ENCODE peak calls at places on chromosomes 12 and 14, in five cellular contexts. N is keratinocyte, T is PC-3, C is fibroblast of lung, V is hepatocyte. M is an unnamed sample.

GRCh38 chr12:96321941-96322340 is 78.3 kb downstream of the CDK17 start:
- DNase-seq in N (no peak), T (no peak), C (no peak), V (no peak), M (no peak)

GRCh38 chr14:96117101-96117897 is 78.1 kb downstream of the C14orf132 start:
- DNase-seq in N (no peak), T (peak), C (no peak), V (peak), M (no peak)

GRCh38 chr12:103278329-103278728 is 217.4 kb downstream of the C12orf42 start:
- DNase-seq in N (no peak), T (no peak), C (no peak), V (no peak), M (no peak)

GRCh38 chr12:26119391-26119981 is 5.4 kb downstream of the BHLHE41 start:
- DNase-seq in N (no peak), T (peak), C (peak), V (peak), M (no peak)

GRCh38 chr12:15005064-15005463 is 32.2 kb downstream of the PDE6H start:
- DNase-seq in N (no peak), T (no peak), C (no peak), V (no peak), M (no peak)

GRCh38 chr14:105314287-105315185 is at the start of gene PACS2:
- DNase-seq in N (no peak), T (peak), C (peak), V (peak), M (peak)

GRCh38 chr12:72084061-72084460 is 145.4 kb downstream of the TPH2 start:
- DNase-seq in N (no peak), T (no peak), C (no peak), V (no peak), M (no peak)

GRCh38 chr12:100717733-100718067 is 76.9 kb upstream of the ANO4 start:
- DNase-seq in N (no peak), T (no peak), C (peak), V (no peak), M (no peak)

GRCh38 chr12:41234672-41235071 is 46.6 kb downstream of the PDZRN4 start:
- DNase-seq in N (no peak), T (no peak), C (no peak), V (no peak), M (no peak)

GRCh38 chr12:45050331-45050750 is 558 bp downstream of the DBX2 start:
- DNase-seq in N (no peak), T (no peak), C (no peak), V (no peak), M (no peak)

GRCh38 chr12:131098178-131098981 is 144.7 kb downstream of the ADGRD1 start:
- DNase-seq in N (no peak), T (no peak), C (no peak), V (no peak), M (no peak)

GRCh38 chr14:74936151-74936550 is 13.1 kb upstream of the RPS6KL1 start:
- DNase-seq in N (no peak), T (no peak), C (no peak), V (no peak), M (no peak)

GRCh38 chr12:2540535-2540941 is 254.2 kb upstream of the FKBP4 start:
- DNase-seq in N (no peak), T (no peak), C (no peak), V (peak), M (no peak)

GRCh38 chr14:63388766-63389431 is 70.2 kb upstream of the GPHB5 start:
- DNase-seq in N (no peak), T (peak), C (peak), V (peak), M (peak)

GRCh38 chr12:95473440-95473946 is 459 bp upstream of the METAP2 start:
- DNase-seq in N (no peak), T (peak), C (peak), V (peak), M (peak)

GRCh38 chr12:53065975-53066593 is 13.1 kb downstream of the SPRYD3 start:
- DNase-seq in N (no peak), T (peak), C (peak), V (peak), M (peak)

GRCh38 chr14:77098470-77099353 is 654 bp downstream of the CIPC start:
- DNase-seq in N (no peak), T (peak), C (no peak), V (peak), M (peak)

GRCh38 chr12:18837025-18837424 is 99.1 kb downstream of the CAPZA3 start:
- DNase-seq in N (no peak), T (no peak), C (peak), V (no peak), M (no peak)

GRCh38 chr14:24443053-24443683 is 592 bp upstream of the SDR39U1 start:
- DNase-seq in N (no peak), T (no peak), C (peak), V (no peak), M (no peak)

GRCh38 chr14:23358553-23359166 is 6.0 kb upstream of the SLC22A17 start:
- DNase-seq in N (no peak), T (no peak), C (no peak), V (no peak), M (no peak)

GRCh38 chr14:90107789-90108188 is 46.0 kb downstream of the KCNK13 start:
- DNase-seq in N (no peak), T (no peak), C (no peak), V (no peak), M (no peak)

GRCh38 chr14:73713804-73714655 is at the start of gene PNMA1:
- DNase-seq in N (no peak), T (peak), C (peak), V (peak), M (peak)

GRCh38 chr14:57486767-57487379 is 6.8 kb downstream of the CCDC198 start:
- DNase-seq in N (no peak), T (peak), C (peak), V (peak), M (peak)
- TF ChIP-seq CTCF in N (peak), T (peak), C (peak), V (peak), M (peak)

GRCh38 chr14:60756847-60757246 is 22.3 kb downstream of the MNAT1 start:
- DNase-seq in N (no peak), T (peak), C (peak), V (no peak), M (no peak)

GRCh38 chr14:60757617-60758016 is 23.1 kb downstream of the MNAT1 start:
- DNase-seq in N (peak), T (peak), C (peak), V (no peak), M (peak)

GRCh38 chr14:60758875-60759274 is 24.3 kb downstream of the MNAT1 start:
- DNase-seq in N (no peak), T (no peak), C (peak), V (no peak), M (no peak)

GRCh38 chr14:60760648-60761364 is 26.2 kb downstream of the MNAT1 start:
- DNase-seq in N (peak), T (peak), C (no peak), V (peak), M (peak)

DNA sequence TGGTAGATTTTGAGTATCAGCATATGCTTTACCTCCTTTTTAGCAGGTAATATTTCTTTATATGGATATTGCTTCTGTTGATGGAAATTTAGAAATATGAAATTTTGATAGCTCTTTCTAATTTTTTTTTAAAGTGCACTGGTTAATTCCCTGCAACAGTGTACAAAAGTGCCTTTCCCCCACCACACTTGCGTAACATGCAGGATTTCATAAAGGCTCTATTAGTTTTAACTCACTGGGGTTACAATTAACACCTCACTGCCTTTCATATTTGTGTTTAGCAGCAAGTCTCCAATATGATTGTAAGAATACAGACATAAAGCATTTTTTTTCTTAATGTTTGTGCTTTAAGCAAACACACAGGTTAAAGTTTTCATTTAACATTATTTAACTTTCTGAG is 25.6 kb downstream of the MNAT1 start:
- DNase-seq in N (no peak), T (no peak), C (no peak), V (no peak), M (no peak)
- H3K27ac ChIP-seq in N (peak), T (peak), C (no peak), V (peak), M (no peak)

GRCh38 chr14:53336729-53337128 is 183.6 kb upstream of the DDHD1 start:
- DNase-seq in N (no peak), T (no peak), C (no peak), V (no peak), M (no peak)
- TF ChIP-seq CTCF in N (no peak), T (no peak), C (no peak), V (no peak), M (no peak)

GRCh38 chr12:113249546-113249945 is 28.3 kb downstream of the TPCN1 start:
- DNase-seq in N (no peak), T (no peak), C (no peak), V (no peak), M (no peak)

GRCh38 chr12:113247123-113248045 is 26.1 kb downstream of the TPCN1 start:
- DNase-seq in N (no peak), T (peak), C (peak), V (peak), M (peak)

GRCh38 chr12:113250045-113250444 is 28.8 kb downstream of the TPCN1 start:
- DNase-seq in N (no peak), T (no peak), C (no peak), V (no peak), M (no peak)

GRCh38 chr12:113248046-113248825 is 27.0 kb downstream of the TPCN1 start:
- DNase-seq in N (no peak), T (no peak), C (no peak), V (no peak), M (no peak)

DNA sequence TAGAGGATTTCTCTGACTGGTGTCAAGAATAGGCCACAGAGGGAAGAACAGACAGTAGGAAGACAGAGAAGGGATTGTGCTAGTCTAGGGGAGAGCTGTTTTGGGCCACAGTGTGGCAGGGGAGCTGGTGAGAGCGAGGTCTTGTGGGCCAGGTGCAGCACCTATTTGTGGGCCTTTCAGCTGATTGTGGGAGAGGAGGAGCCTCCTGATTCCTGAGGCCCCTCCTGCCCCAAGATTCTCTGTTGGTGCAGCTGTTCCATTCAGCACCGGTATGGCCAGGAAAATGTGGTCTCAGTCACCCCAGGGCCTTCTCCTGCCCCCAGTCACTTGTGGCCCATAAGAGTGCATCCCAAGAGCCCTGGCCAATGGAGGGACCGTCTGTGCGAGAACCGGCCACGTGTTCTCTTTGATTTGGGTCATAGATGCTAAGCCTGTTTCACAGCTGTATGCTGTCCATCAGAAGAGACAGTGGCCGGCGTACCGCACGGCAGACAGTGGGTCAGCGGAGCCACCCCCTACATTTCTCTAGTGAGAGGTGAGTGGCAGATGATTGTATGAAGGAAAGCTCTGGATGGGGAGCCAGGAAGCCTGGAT is 27.7 kb downstream of the TPCN1 start:
- DNase-seq in N (no peak), T (no peak), C (no peak), V (no peak), M (no peak)
- H3K27ac ChIP-seq in N (no peak), T (no peak), C (no peak), V (peak), M (peak)

DNA sequence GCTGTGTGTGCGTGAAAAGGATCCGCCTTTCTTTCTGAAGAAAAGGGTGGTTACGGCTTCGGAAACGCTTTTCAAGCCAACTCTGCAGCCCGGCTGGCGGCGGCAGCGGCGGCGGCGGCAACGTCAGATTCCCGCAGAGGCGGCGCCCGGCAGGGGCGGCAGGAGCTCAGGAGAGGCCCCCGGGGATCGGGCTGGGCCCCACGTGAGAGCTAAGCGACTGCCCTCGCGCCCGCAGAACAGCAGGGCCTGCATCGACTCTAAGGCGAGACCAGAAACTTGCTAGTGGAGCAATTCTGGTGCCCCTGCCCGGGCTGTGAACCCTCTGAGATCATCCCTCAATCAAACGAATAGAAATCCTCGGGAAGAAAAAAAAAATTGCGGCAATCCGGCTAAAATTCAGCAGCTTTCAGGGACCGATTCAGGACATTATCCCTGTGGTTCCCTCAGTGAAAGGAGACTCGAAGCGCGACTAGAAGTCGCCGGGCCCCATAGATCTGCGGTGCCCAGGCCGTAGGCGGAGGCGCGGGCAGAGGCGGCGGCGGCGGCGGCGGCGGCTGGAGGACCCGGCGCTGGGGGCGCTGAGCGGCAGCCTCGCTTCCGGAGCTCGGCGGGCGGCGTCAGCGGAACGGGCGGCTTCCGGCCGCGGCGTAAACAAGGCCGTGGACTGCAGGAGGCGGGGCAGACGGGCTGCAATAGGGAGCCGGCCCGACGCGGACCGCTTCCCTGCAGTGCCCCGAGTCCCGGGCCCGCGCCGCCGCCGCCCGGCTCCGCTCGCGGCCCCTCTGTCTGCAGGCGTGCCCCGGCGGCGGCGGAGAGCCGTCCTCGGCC is at the start of gene KLHDC2:
- DNase-seq in N (no peak), T (peak), C (peak), V (peak), M (peak)
- TF ChIP-seq CTCF in N (peak), T (peak), C (no peak), V (peak), M (peak)

GRCh38 chr14:103746706-103747105 is 31.1 kb downstream of the ZFYVE21 start:
- DNase-seq in N (no peak), T (peak), C (no peak), V (no peak), M (no peak)
- H3K27ac ChIP-seq in N (no peak), T (no peak), C (no peak), V (no peak), M (no peak)

DNA sequence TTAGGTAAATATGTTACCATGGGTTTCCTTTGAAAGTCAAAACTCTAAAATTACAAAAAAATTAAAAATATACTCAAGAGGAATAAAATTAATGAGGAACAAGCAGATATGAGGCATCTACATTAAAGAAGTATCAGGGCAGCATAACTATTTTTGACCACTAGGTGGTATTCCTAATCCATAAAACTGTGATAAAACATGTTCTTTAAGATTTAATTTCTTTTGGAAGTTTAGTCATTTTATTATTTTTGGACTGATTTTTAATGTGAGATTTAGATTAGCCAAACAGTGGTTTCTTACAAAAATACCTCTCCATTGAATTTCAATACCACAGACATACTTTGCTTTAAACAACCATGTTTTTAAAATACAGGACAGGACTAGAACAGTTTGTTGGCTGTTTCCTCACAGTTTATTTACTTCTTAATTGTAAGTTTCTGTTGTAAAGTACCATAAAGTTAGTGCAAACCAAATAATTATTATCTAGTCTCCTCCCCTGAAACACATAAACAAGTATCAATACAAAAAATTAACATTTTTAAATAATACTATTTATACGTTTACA is 49.8 kb downstream of the NTS start:
- DNase-seq in N (no peak), T (peak), C (peak), V (peak), M (peak)
- TF ChIP-seq CTCF in N (no peak), T (peak), C (peak), V (peak), M (peak)

GRCh38 chr14:103855734-103856095 is 8.3 kb upstream of the PPP1R13B start:
- DNase-seq in N (no peak), T (no peak), C (no peak), V (no peak), M (no peak)
- H3K27ac ChIP-seq in N (no peak), T (no peak), C (no peak), V (peak), M (peak)